ENCODE peak calls at places on chromosomes 7 and 10, in six cellular contexts. One of them, this sample, is unnamed.

GRCh38 chr10:99661370-99661749 is 2.1 kb downstream of the ENTPD7 start:
- DNase-seq in WTC11: no peak
- DNase-seq in cardiac fibroblast: peak; percentile 94
- DNase-seq in choroid plexus epithelial cell: peak; percentile 90
- DNase-seq in HEK293T: no peak
- DNase-seq in myocyte: peak; percentile 25
- DNase-seq in this sample: peak; percentile 85

GRCh38 chr10:79487296-79488194 is 24.8 kb upstream of the EIF5AL1 start:
- DNase-seq in WTC11: peak; percentile 86
- DNase-seq in cardiac fibroblast: peak; percentile 47
- DNase-seq in choroid plexus epithelial cell: peak; percentile 75
- DNase-seq in HEK293T: peak; percentile 87
- DNase-seq in myocyte: peak; percentile 77
- DNase-seq in this sample: peak; percentile 82

GRCh38 chr10:4285121-4285520 is 500.1 kb upstream of the KLF6 start:
- DNase-seq in WTC11: no peak
- DNase-seq in cardiac fibroblast: no peak
- DNase-seq in choroid plexus epithelial cell: no peak
- DNase-seq in HEK293T: no peak
- DNase-seq in myocyte: peak; percentile 46
- DNase-seq in this sample: peak; percentile 54

GRCh38 chr10:131531265-131532190 is 220.0 kb upstream of the TCERG1L start:
- DNase-seq in WTC11: no peak
- DNase-seq in cardiac fibroblast: no peak
- DNase-seq in choroid plexus epithelial cell: no peak
- DNase-seq in HEK293T: no peak
- DNase-seq in myocyte: no peak
- DNase-seq in this sample: no peak

GRCh38 chr7:118793552-118793951 is 569.0 kb downstream of the ANKRD7 start:
- DNase-seq in WTC11: no peak
- DNase-seq in cardiac fibroblast: no peak
- DNase-seq in choroid plexus epithelial cell: no peak
- DNase-seq in HEK293T: no peak
- DNase-seq in myocyte: no peak
- DNase-seq in this sample: no peak

GRCh38 chr7:36281945-36282727 is 107.5 kb upstream of the ANLN start:
- DNase-seq in WTC11: no peak
- DNase-seq in cardiac fibroblast: no peak
- DNase-seq in choroid plexus epithelial cell: peak; percentile 66
- DNase-seq in HEK293T: no peak
- DNase-seq in myocyte: peak; percentile 37
- DNase-seq in this sample: peak; percentile 50

GRCh38 chr10:47184273-47184672 is 115.7 kb upstream of the GDF10 start:
- DNase-seq in WTC11: no peak
- DNase-seq in cardiac fibroblast: no peak
- DNase-seq in choroid plexus epithelial cell: no peak
- DNase-seq in HEK293T: no peak
- DNase-seq in myocyte: no peak
- DNase-seq in this sample: no peak

GRCh38 chr10:114489521-114490310 is 85.4 kb upstream of the AFAP1L2 start:
- DNase-seq in WTC11: peak; percentile 55
- DNase-seq in cardiac fibroblast: no peak
- DNase-seq in choroid plexus epithelial cell: no peak
- DNase-seq in HEK293T: no peak
- DNase-seq in myocyte: no peak
- DNase-seq in this sample: no peak

GRCh38 chr10:128314691-128315090 is 188.5 kb upstream of the MKI67 start:
- DNase-seq in WTC11: no peak
- DNase-seq in cardiac fibroblast: no peak
- DNase-seq in choroid plexus epithelial cell: no peak
- DNase-seq in HEK293T: no peak
- DNase-seq in myocyte: no peak
- DNase-seq in this sample: no peak

GRCh38 chr7:82729172-82730030 is 285.8 kb upstream of the CACNA2D1 start:
- DNase-seq in WTC11: no peak
- DNase-seq in cardiac fibroblast: peak; percentile 71
- DNase-seq in choroid plexus epithelial cell: peak; percentile 76
- DNase-seq in HEK293T: peak; percentile 44
- DNase-seq in myocyte: peak; percentile 68
- DNase-seq in this sample: peak; percentile 56

GRCh38 chr10:89327803-89328441 is at the start of gene IFIT3:
- DNase-seq in WTC11: no peak
- DNase-seq in cardiac fibroblast: peak; percentile 96
- DNase-seq in choroid plexus epithelial cell: peak; percentile 98
- DNase-seq in HEK293T: peak; percentile 58
- DNase-seq in myocyte: peak; percentile 90
- DNase-seq in this sample: peak; percentile 93

GRCh38 chr7:10934292-10934691 is 39.4 kb upstream of the PHF14 start:
- DNase-seq in WTC11: no peak
- DNase-seq in cardiac fibroblast: peak; percentile 80
- DNase-seq in choroid plexus epithelial cell: peak; percentile 79
- DNase-seq in HEK293T: no peak
- DNase-seq in myocyte: peak; percentile 45
- DNase-seq in this sample: peak; percentile 60

GRCh38 chr7:28855538-28856217 is 102.5 kb downstream of the TRIL start:
- DNase-seq in WTC11: no peak
- DNase-seq in cardiac fibroblast: peak; percentile 93
- DNase-seq in choroid plexus epithelial cell: peak; percentile 79
- DNase-seq in HEK293T: no peak
- DNase-seq in myocyte: peak; percentile 23
- DNase-seq in this sample: peak; percentile 96

GRCh38 chr10:110857265-110858158 is 14.2 kb upstream of the PDCD4 start:
- DNase-seq in WTC11: no peak
- DNase-seq in cardiac fibroblast: peak; percentile 54
- DNase-seq in choroid plexus epithelial cell: peak; percentile 72
- DNase-seq in HEK293T: no peak
- DNase-seq in myocyte: no peak
- DNase-seq in this sample: no peak

GRCh38 chr10:64506963-64507362 is 985.8 kb downstream of the REEP3 start:
- DNase-seq in WTC11: peak; percentile 12
- DNase-seq in cardiac fibroblast: no peak
- DNase-seq in choroid plexus epithelial cell: no peak
- DNase-seq in HEK293T: no peak
- DNase-seq in myocyte: no peak
- DNase-seq in this sample: no peak

GRCh38 chr7:9645756-9646155 is 1212.3 kb downstream of the NXPH1 start:
- DNase-seq in WTC11: no peak
- DNase-seq in cardiac fibroblast: no peak
- DNase-seq in choroid plexus epithelial cell: peak; percentile 1
- DNase-seq in HEK293T: no peak
- DNase-seq in myocyte: peak; percentile 5
- DNase-seq in this sample: no peak

GRCh38 chr7:148327379-148327778 is 263.2 kb upstream of the C7orf33 start:
- DNase-seq in WTC11: no peak
- DNase-seq in cardiac fibroblast: peak; percentile 1
- DNase-seq in choroid plexus epithelial cell: peak; percentile 4
- DNase-seq in HEK293T: no peak
- DNase-seq in myocyte: no peak
- DNase-seq in this sample: peak; percentile 7

GRCh38 chr10:77899080-77899477 is 27.5 kb downstream of the DLG5 start:
- DNase-seq in WTC11: no peak
- DNase-seq in cardiac fibroblast: peak; percentile 49
- DNase-seq in choroid plexus epithelial cell: no peak
- DNase-seq in HEK293T: no peak
- DNase-seq in myocyte: peak; percentile 91
- DNase-seq in this sample: peak; percentile 89

GRCh38 chr10:8102708-8103401 is 48.4 kb downstream of the GATA3 start:
- DNase-seq in WTC11: peak; percentile 32
- DNase-seq in cardiac fibroblast: no peak
- DNase-seq in choroid plexus epithelial cell: no peak
- DNase-seq in HEK293T: no peak
- DNase-seq in myocyte: no peak
- DNase-seq in this sample: no peak

GRCh38 chr7:128697301-128697905 is 25.3 kb downstream of the GARIN1A start:
- DNase-seq in WTC11: peak; percentile 83
- DNase-seq in cardiac fibroblast: peak; percentile 75
- DNase-seq in choroid plexus epithelial cell: peak; percentile 69
- DNase-seq in HEK293T: no peak
- DNase-seq in myocyte: peak; percentile 68
- DNase-seq in this sample: peak; percentile 77